ENCODE peak calls at places on chromosomes 1 and 21, in four cellular contexts. Q is HCT116, J is sigmoid colon, I is transverse colon. Y is an unnamed sample.

GRCh38 chr1:154741747-154742495 is 128.2 kb downstream of the KCNN3 start:
- DNase-seq in J (no peak), I (no peak), Q (no peak), Y (no peak)

GRCh38 chr1:171446396-171446795 is 38.9 kb upstream of the PRRC2C start:
- DNase-seq in I (no peak), J (no peak), Q (no peak), Y (no peak)

GRCh38 chr21:44742418-44743153 is 31.2 kb upstream of the TSPEAR start:
- DNase-seq in I (no peak), Q (no peak), J (no peak), Y (no peak)

GRCh38 chr1:33512612-33513011 is 40.2 kb downstream of the ZSCAN20 start:
- DNase-seq in I (no peak), Q (no peak), J (no peak), Y (no peak)

GRCh38 chr1:214439352-214440119 is 111.9 kb downstream of the PTPN14 start:
- DNase-seq in J (no peak), Q (peak), I (peak), Y (no peak)

GRCh38 chr1:20538227-20538626 is 14.1 kb upstream of the FAM43B start:
- DNase-seq in I (no peak), Q (no peak), J (no peak), Y (no peak)

GRCh38 chr1:84721152-84721551 is 30.9 kb upstream of the SSX2IP start:
- DNase-seq in J (no peak), I (no peak), Q (no peak), Y (no peak)

GRCh38 chr1:46133946-46134345 is 1.5 kb upstream of the PIK3R3 start:
- DNase-seq in I (no peak), J (no peak), Q (no peak), Y (no peak)

GRCh38 chr1:226973898-226974543 is 33.9 kb downstream of the COQ8A start:
- DNase-seq in J (peak), I (peak), Q (no peak), Y (no peak)

GRCh38 chr1:51070640-51071039 is 31.4 kb upstream of the C1orf185 start:
- DNase-seq in I (no peak), Q (no peak), J (no peak), Y (no peak)

GRCh38 chr1:228445867-228446584 is 29.4 kb upstream of the TRIM17 start:
- DNase-seq in J (no peak), I (no peak), Q (no peak), Y (no peak)

GRCh38 chr1:174966000-174966572 is 33.7 kb upstream of the CACYBP start:
- DNase-seq in I (no peak), Q (no peak), J (no peak), Y (no peak)

GRCh38 chr1:104468282-104468681 is 718.6 kb downstream of the AMY1C start:
- DNase-seq in I (no peak), Q (no peak), J (peak), Y (no peak)

GRCh38 chr1:47696404-47696910 is 258.6 kb downstream of the FOXD2 start:
- DNase-seq in I (no peak), J (peak), Q (no peak), Y (peak)

GRCh38 chr1:109239580-109240068 is 9.7 kb upstream of the CELSR2 start:
- DNase-seq in Q (no peak), J (peak), I (no peak), Y (peak)

GRCh38 chr21:26127918-26128317 is 42.7 kb downstream of the APP start:
- DNase-seq in I (no peak), J (no peak), Q (no peak), Y (no peak)

GRCh38 chr1:154219511-154219910 is 1.2 kb upstream of the UBAP2L start:
- DNase-seq in Q (no peak), J (no peak), I (peak), Y (no peak)

GRCh38 chr1:221845650-221846371 is 103.9 kb upstream of the DUSP10 start:
- DNase-seq in I (peak), Q (peak), J (peak), Y (no peak)

GRCh38 chr1:229870381-229870780 is 196.7 kb upstream of the GALNT2 start:
- DNase-seq in I (no peak), Q (no peak), J (no peak), Y (no peak)

GRCh38 chr1:61618755-61619154 is 106.2 kb downstream of the TM2D1 start:
- DNase-seq in J (no peak), Q (no peak), I (no peak), Y (no peak)

GRCh38 chr1:203675596-203676347 is 49.1 kb downstream of the ATP2B4 start:
- DNase-seq in J (no peak), Q (no peak), I (peak), Y (no peak)

GRCh38 chr1:116092752-116093489 is 18.3 kb upstream of the MAB21L3 start:
- DNase-seq in Q (no peak), J (no peak), I (no peak), Y (no peak)

GRCh38 chr1:26164036-26164927 is 4.5 kb downstream of the C1orf232 start:
- DNase-seq in I (peak), Q (no peak), J (no peak), Y (peak)

GRCh38 chr1:109760581-109761226 is 3.0 kb downstream of the EPS8L3 start:
- DNase-seq in J (no peak), I (peak), Q (no peak), Y (peak)

GRCh38 chr1:244211559-244211944 is 160.5 kb downstream of the ZBTB18 start:
- DNase-seq in J (no peak), Q (no peak), I (no peak), Y (no peak)

GRCh38 chr1:117093870-117094621 is 27.5 kb downstream of the TRIM45 start:
- DNase-seq in Q (peak), I (no peak), J (no peak), Y (no peak)

GRCh38 chr1:32702599-32703478 is at the start of gene SYNC:
- DNase-seq in I (peak), J (peak), Q (no peak), Y (peak)

GRCh38 chr1:204493145-204493881 is 1.3 kb downstream of the PIK3C2B start:
- DNase-seq in J (peak), I (peak), Q (no peak), Y (no peak)

GRCh38 chr21:45981154-45981606 is 390 bp upstream of the COL6A1 start:
- DNase-seq in Q (peak), J (peak), I (peak), Y (peak)

GRCh38 chr1:178294654-178295053 is 200.8 kb downstream of the RASAL2 start:
- DNase-seq in J (no peak), Q (no peak), I (no peak), Y (no peak)

GRCh38 chr21:33703750-33704606 is 61.7 kb downstream of the ITSN1 start:
- DNase-seq in Q (no peak), J (no peak), I (no peak), Y (no peak)

GRCh38 chr1:17260264-17260663 is 11.4 kb downstream of the PADI3 start:
- DNase-seq in Q (no peak), J (no peak), I (no peak), Y (no peak)

GRCh38 chr1:40114400-40114799 is 17.3 kb upstream of the PPT1 start:
- DNase-seq in I (no peak), Q (no peak), J (no peak), Y (no peak)

GRCh38 chr1:230301322-230301721 is 124.8 kb downstream of the PGBD5 start:
- DNase-seq in J (no peak), Q (no peak), I (no peak), Y (peak)

GRCh38 chr1:23657659-23658275 is 33.8 kb upstream of the RPL11 start:
- DNase-seq in Q (peak), I (peak), J (no peak), Y (no peak)

GRCh38 chr1:22143065-22143514 is at the start of gene WNT4:
- DNase-seq in J (no peak), I (peak), Q (no peak), Y (no peak)

GRCh38 chr1:30930631-30931173 is 22.1 kb upstream of the SDC3 start:
- DNase-seq in I (no peak), Q (no peak), J (no peak), Y (no peak)

GRCh38 chr1:67307251-67308060 is at the start of gene IL12RB2:
- DNase-seq in J (no peak), I (peak), Q (no peak), Y (peak)
- TF ChIP-seq POLR2AphosphoS5 in J (no peak), I (no peak), Q (no peak), Y (peak)

GRCh38 chr1:210263963-210264362 is 31.4 kb downstream of the SERTAD4 start:
- DNase-seq in I (no peak), J (no peak), Q (no peak), Y (no peak)

GRCh38 chr1:210262167-210262896 is 29.7 kb downstream of the SERTAD4 start:
- DNase-seq in J (peak), I (no peak), Q (no peak), Y (no peak)

GRCh38 chr1:210262897-210263272 is 30.3 kb downstream of the SERTAD4 start:
- DNase-seq in Q (no peak), I (no peak), J (no peak), Y (no peak)

GRCh38 chr1:210260087-210260486 is 27.5 kb downstream of the SERTAD4 start:
- DNase-seq in J (no peak), I (no peak), Q (no peak), Y (no peak)

DNA sequence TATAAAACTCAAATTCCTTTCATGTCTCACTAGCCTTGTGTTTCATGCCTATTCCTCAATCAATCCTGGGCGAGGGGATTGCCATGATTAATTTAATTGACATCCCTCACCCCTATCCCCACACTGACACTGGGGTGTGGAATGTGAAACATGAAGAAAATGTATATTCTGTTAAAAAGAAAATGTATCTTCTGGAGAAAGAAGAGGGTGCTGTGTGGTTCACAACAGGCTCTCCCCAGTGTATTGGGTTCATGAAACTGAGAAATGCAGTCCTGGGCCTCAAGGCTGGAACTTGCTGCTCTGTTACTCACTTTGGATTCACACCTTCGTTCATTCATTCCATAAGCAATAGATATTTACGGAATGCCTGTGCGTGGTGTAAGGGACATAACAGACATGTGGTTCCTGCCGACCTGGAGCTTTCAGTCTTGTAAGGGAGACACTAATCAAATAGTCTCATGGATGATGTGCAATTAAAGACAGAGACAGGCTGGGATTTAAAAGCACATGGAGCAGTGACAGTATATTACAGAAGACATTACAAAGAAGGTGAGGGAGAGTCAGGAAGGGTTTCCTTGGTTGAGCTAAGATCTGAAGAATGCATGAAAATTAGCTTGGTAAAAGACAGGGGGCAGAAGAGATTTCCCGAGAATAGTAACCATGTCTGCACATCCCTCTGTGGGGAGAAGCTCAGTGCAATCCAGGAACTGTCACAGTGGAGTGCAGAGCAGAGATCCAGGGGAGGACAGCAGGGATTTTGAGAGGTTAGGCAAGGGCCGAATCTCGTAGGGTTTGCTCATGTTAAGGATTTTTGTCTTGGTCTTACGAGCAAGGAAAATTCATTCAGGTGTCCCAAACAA is 32.2 kb downstream of the SERTAD4 start:
- DNase-seq in J (no peak), I (no peak), Q (no peak), Y (no peak)
- TF ChIP-seq CTCF in J (peak), I (no peak), Q (peak), Y (no peak)

DNA sequence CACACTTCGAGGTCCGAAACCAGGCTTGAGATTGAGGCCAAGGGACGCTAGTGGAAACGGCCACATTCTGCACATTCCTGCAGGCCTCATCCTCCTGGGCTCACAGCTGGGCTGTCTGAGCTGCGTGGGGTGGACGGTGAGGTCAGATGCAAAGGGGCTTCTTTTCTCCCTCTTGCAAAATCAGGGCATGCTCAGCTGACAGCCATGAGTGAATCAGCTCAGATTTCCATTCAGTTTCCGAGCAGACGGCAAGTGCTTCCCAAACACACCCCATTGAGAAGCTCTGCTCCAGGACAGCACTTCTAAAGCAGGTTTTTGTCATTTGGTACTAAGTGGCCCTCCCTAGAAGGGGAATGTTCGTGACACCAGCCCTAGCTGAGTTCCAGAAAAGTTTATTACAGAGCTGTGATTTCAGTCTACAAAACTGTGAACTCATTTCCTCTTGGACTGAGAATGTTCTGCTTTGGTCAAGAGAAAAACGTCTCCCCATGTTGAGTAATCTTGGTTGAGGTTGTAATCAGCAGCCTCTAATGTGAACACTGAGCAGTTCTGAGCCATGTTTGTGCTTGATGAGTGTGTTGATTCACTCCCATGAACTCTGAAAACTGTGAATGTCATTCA is 10.0 kb downstream of the PDPN start:
- DNase-seq in Q (no peak), J (peak), I (peak), Y (no peak)
- H3K4me3 ChIP-seq in Q (no peak), J (no peak), I (no peak), Y (no peak)

DNA sequence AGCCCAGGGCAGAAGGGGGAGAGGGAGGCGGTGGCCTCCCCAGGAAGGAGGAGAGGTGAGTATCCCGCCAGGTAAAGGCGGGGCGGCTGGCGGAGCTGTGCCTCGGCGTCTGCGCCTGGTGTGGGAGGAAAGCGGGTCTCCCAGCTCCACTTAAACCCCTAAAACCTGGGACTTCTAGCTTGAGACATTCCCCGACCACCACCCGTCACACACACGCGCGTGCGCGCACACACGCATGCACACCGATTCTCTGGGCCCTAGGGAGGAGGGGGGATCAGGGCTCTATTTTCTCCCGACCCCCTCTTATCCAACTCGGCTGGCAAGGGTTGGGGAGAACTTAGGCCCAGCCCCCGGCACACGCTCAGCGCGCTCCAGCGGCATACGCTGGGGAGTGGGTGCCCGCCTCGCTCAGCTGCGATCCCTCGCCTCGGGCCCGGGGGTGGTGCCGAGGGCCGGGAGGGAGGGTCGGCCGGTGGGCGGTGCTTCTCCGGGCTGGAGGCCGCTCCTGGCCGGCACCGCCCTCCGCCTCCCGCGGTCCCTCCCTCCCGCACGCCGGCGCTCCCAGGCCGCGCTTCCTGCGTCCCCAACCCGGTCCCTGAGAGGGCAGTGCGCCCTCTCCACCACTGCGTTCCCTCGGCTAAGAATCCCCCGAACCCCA is at the start of gene TMEM51:
- DNase-seq in J (peak), Q (no peak), I (peak), Y (no peak)
- TF ChIP-seq POLR2AphosphoS5 in J (peak), Q (peak), I (peak), Y (no peak)